ENCODE peak calls at places on chromosomes 13 and 19, in ten cellular contexts. E is pancreas, O is fibroblast of mammary gland, Z is choroid plexus epithelial cell, F is GM06990, M is fibroblast of the aortic adventitia, C is AG09309, W is transverse colon, N is HFF-Myc, R is tibial artery. G is an unnamed sample.

GRCh38 chr19:7595466-7596133 is at the start of gene CAMSAP3:
- DNase-seq in C (no peak), N (peak; percentile 27), O (peak; percentile 14), R (no peak), F (peak; percentile 52), M (peak; percentile 13), W (peak; percentile 71), Z (no peak), E (peak; percentile 66), G (peak; percentile 11)

GRCh38 chr13:30679483-30680330 is 55.6 kb upstream of the ALOX5AP start:
- DNase-seq in W (no peak), O (peak; percentile 51), N (no peak), M (peak; percentile 55), R (no peak), Z (peak; percentile 75), C (no peak), E (no peak), F (no peak), G (peak; percentile 5)

GRCh38 chr13:43663474-43664090 is 123.2 kb downstream of the ENOX1 start:
- DNase-seq in R (no peak), Z (peak; percentile 26), N (no peak), E (no peak), C (no peak), W (no peak), M (peak; percentile 42), F (no peak), O (peak; percentile 59), G (no peak)

GRCh38 chr19:7326105-7326877 is 22.4 kb upstream of the ARHGEF18 start:
- DNase-seq in F (no peak), O (peak; percentile 36), C (no peak), W (peak; percentile 74), R (peak; percentile 32), N (no peak), E (no peak), M (peak; percentile 15), Z (peak; percentile 51), G (no peak)

GRCh38 chr19:3283246-3283751 is 58.8 kb downstream of the CELF5 start:
- DNase-seq in F (no peak), W (no peak), E (no peak), R (no peak), C (no peak), M (no peak), Z (no peak), N (no peak), O (no peak), G (no peak)

GRCh38 chr13:30802953-30803478 is 67.7 kb downstream of the ALOX5AP start:
- DNase-seq in O (peak; percentile 79), R (peak; percentile 91), Z (peak; percentile 85), C (no peak), M (peak; percentile 82), N (peak; percentile 35), F (peak; percentile 78), W (peak; percentile 88), E (peak; percentile 76), G (peak; percentile 40)

GRCh38 chr19:1941146-1942077 is at the start of gene CSNK1G2:
- DNase-seq in Z (no peak), F (no peak), O (no peak), W (peak; percentile 30), E (peak; percentile 39), M (no peak), R (no peak), C (no peak), N (no peak), G (no peak)

GRCh38 chr19:33688657-33688992 is 66.9 kb downstream of the CHST8 start:
- DNase-seq in N (no peak), O (no peak), M (no peak), W (no peak), R (peak; percentile 58), C (no peak), E (no peak), F (no peak), Z (no peak), G (no peak)

GRCh38 chr13:57128909-57129308 is 11.8 kb upstream of the PRR20A start:
- DNase-seq in W (no peak), E (no peak), N (no peak), M (no peak), R (no peak), O (no peak), C (no peak), F (no peak), Z (no peak), G (no peak)

GRCh38 chr19:7328647-7329046 is 20.1 kb upstream of the ARHGEF18 start:
- DNase-seq in E (no peak), F (no peak), O (no peak), W (no peak), Z (no peak), M (no peak), R (no peak), N (no peak), C (no peak), G (no peak)

GRCh38 chr13:109500146-109500773 is 286.1 kb downstream of the IRS2 start:
- DNase-seq in F (no peak), C (no peak), E (no peak), M (no peak), N (no peak), Z (peak; percentile 59), W (no peak), O (peak; percentile 21), R (no peak), G (no peak)
- TF ChIP-seq CTCF in F (no peak), C (no peak), E (no peak), M (no peak), N (no peak), Z (peak; percentile 60), W (no peak), O (peak; percentile 3), R (no peak), G (no peak)

DNA sequence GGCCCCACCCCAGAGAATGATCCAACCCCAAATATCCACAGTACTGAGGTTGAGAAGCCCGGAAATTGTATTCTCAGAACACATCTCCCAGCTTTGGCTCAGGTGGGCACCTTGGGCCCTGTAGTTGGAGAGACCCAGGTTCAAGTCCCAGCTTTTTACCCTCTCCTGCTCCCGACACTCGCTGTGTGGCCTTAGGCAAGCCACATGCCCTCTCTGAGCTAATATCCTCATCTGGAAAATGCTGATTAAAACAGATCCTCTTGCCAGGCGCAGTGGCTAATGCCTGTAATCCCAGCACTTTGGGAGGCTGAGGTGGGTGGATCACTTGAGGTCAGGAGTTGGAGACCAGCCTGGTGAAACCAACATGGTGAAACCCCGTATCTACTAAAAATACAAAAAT is 2.6 kb downstream of the PLIN4 start:
- DNase-seq in O (no peak), Z (no peak), C (no peak), F (no peak), M (no peak), W (no peak), E (no peak), R (no peak), N (no peak), G (no peak)
- TF ChIP-seq CTCF in O (no peak), Z (no peak), C (no peak), F (no peak), M (no peak), W (no peak), E (no peak), R (no peak), N (no peak), G (no peak)

GRCh38 chr13:112186091-112186490 is 119.1 kb downstream of the SOX1 start:
- DNase-seq in R (peak; percentile 31), O (no peak), W (no peak), M (no peak), Z (no peak), E (no peak), C (no peak), N (no peak), F (no peak), G (no peak)

GRCh38 chr13:112188298-112188610 is 121.3 kb downstream of the SOX1 start:
- DNase-seq in W (no peak), E (no peak), N (no peak), C (no peak), F (no peak), M (no peak), O (no peak), Z (no peak), R (peak; percentile 24), G (no peak)

GRCh38 chr13:112184851-112185371 is 118.0 kb downstream of the SOX1 start:
- DNase-seq in W (no peak), E (no peak), C (no peak), N (no peak), M (no peak), F (no peak), Z (no peak), R (no peak), O (no peak), G (no peak)

GRCh38 chr13:112185466-112185865 is 118.5 kb downstream of the SOX1 start:
- DNase-seq in R (peak; percentile 32), E (no peak), N (no peak), Z (no peak), F (no peak), C (no peak), M (no peak), W (no peak), O (no peak), G (no peak)

DNA sequence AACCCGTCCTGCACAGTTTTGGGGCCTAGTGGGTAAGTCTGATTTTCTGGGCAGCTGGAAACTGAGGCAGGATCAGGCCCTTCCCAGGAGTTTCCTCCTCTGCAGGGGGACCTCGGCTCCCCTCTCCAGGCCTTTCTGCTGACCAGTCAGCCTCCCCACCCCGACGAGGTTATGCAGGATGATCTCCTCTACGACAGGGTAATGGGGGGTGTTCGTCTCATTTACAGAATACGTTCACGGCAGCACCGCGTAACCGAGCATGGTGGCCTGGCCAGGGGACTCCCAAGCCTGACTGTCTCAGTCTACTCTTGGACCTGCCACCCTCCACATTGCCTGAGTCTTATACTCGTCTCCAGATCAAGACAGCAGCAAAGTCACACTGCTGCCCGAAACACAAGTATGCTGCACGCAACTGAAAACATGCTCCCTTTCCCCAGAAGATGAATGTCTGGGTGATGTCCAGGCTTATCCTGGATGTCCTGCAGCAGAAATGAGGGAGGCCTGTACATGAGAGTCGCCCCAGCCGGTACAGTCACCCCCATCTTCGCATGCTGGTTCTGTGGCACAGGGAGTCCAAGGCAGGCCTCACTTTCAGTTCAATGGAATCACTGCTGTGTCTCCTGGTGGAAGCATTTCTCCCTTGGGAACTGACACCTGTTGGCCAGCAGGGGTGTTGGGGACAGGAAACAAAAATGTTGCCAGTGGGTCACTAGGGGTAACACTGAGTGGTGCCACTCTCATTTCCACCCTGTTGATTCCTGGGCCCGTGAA is 120.8 kb downstream of the SOX1 start:
- DNase-seq in F (no peak), R (peak; percentile 46), C (no peak), W (no peak), Z (no peak), N (no peak), O (no peak), E (no peak), M (no peak), G (no peak)
- TF ChIP-seq CTCF in F (no peak), R (no peak), C (no peak), W (no peak), Z (no peak), N (no peak), O (no peak), E (no peak), M (no peak), G (no peak)

DNA sequence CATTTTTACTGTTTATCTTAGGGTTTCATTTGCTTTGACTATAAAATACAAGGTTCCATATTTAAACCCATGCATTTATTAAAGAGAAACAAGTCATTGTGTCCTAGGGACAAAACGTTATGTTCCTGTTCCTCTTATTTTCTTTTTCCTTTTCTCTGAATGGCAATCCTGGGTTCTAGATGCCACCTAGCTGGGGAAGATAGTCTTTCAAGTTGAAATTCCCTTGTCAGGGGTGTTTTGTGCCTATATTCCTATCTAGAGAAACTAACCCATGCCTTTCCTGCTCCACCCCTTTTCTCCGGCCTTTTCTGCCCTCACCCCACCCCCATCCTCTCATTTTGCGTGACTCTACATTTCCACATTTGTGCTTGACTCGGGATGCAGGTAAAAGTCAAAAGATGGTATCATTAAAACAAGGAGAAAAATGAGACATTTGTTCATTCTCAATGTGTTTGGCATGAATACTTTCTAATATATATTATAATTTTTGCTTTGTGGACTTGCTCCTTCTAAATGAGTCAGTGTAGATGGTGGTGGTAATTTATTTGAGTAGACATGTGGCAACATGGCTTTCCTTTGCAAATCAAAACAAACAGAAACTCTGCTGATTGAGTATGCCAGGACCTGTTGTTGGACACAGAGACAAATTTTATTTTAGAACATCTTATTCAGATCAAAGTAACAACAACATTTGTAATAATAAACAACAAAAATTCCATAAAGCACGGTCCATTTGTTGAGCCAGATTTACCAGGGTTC is 26.8 kb upstream of the STARD13 start:
- DNase-seq in C (no peak), M (peak; percentile 48), Z (peak; percentile 71), O (peak; percentile 43), N (no peak), W (no peak), F (no peak), E (no peak), R (no peak), G (no peak)
- TF ChIP-seq CTCF in C (peak; percentile 35), M (peak; percentile 33), Z (peak; percentile 61), O (peak; percentile 30), N (no peak), W (peak; percentile 17), F (peak; percentile 3), E (no peak), R (peak; percentile 58), G (peak; percentile 20)